ENCODE peak calls at places on chromosomes 5 and 9, in seven cellular contexts. W is HS-5; F is stimulated activated naive CD8-positive, alpha-beta T cell treated with anti-CD3 and anti-CD28 coated beads, Interleukin-15, Interleukin-2, amounts not matched to agents 100 U/mL and 50 U/mL, for 24 hours; U is hepatocyte; S is effector memory CD4-positive, alpha-beta T cell; P is islet precursor cell; D is skeletal muscle cell. C is an unnamed sample.
A peak's percentile ranks its signal among the peaks of the same experiment; 100 is the strongest.

GRCh38 chr5:37836173-37837100 is 3.4 kb downstream of the GDNF start:
- DNase-seq in W (no peak), F (peak; percentile 11), U (no peak), S (no peak), P (peak; percentile 69), D (no peak), C (peak; percentile 58)

GRCh38 chr5:89255845-89256463 is 373.0 kb upstream of the MEF2C start:
- DNase-seq in W (no peak), F (no peak), U (peak; percentile 39), S (no peak), P (no peak), D (no peak), C (peak; percentile 60)

GRCh38 chr5:20286512-20286911 is 298.5 kb upstream of the CDH18 start:
- DNase-seq in W (peak; percentile 77), F (no peak), U (no peak), S (no peak), P (no peak), D (peak; percentile 56), C (no peak)

GRCh38 chr5:150298701-150299451 is 3.8 kb downstream of the ARSI start:
- DNase-seq in W (peak; percentile 86), F (no peak), U (peak; percentile 75), S (no peak), P (peak; percentile 71), D (peak; percentile 93), C (no peak)

GRCh38 chr5:143673676-143674468 is 138.1 kb upstream of the HMHB1 start:
- DNase-seq in W (no peak), F (no peak), U (no peak), S (no peak), P (no peak), D (no peak), C (no peak)

GRCh38 chr5:131974622-131974955 is 29.1 kb upstream of the MEIKIN start:
- DNase-seq in W (no peak), F (peak; percentile 7), U (no peak), S (no peak), P (peak; percentile 45), D (no peak), C (no peak)

GRCh38 chr5:84494453-84494852 is 109.8 kb upstream of the EDIL3 start:
- DNase-seq in W (peak; percentile 65), F (no peak), U (no peak), S (no peak), P (no peak), D (peak; percentile 36), C (no peak)

GRCh38 chr9:105681724-105682123 is 12.6 kb upstream of the TMEM38B start:
- DNase-seq in W (peak; percentile 47), F (no peak), U (peak; percentile 9), S (no peak), P (peak; percentile 59), D (no peak), C (no peak)

GRCh38 chr5:43336159-43336558 is 22.9 kb upstream of the HMGCS1 start:
- DNase-seq in W (no peak), F (no peak), U (peak; percentile 59), S (no peak), P (no peak), D (no peak), C (no peak)

GRCh38 chr5:145941677-145942130 is 5.3 kb downstream of the SH3RF2 start:
- DNase-seq in W (no peak), F (no peak), U (no peak), S (no peak), P (peak; percentile 69), D (no peak), C (no peak)

GRCh38 chr5:149151717-149152116 is 10.4 kb downstream of the ABLIM3 start:
- DNase-seq in W (no peak), F (no peak), U (no peak), S (no peak), P (no peak), D (no peak), C (peak; percentile 39)

GRCh38 chr5:62340392-62340791 is 34.4 kb downstream of the KIF2A start:
- DNase-seq in W (no peak), F (no peak), U (no peak), S (no peak), P (no peak), D (no peak), C (peak; percentile 66)

GRCh38 chr9:133089271-133089671 is 27.5 kb downstream of the CEL start:
- DNase-seq in W (no peak), F (no peak), U (no peak), S (no peak), P (no peak), D (no peak), C (peak; percentile 34)

GRCh38 chr5:157076558-157076957 is 17.6 kb upstream of the HAVCR1 start:
- DNase-seq in W (no peak), F (no peak), U (no peak), S (no peak), P (no peak), D (peak; percentile 23), C (no peak)

GRCh38 chr5:95217351-95217750 is 67.5 kb downstream of the MCTP1 start:
- DNase-seq in W (no peak), F (no peak), U (no peak), S (no peak), P (no peak), D (no peak), C (no peak)

GRCh38 chr9:77864096-77864889 is 167.3 kb downstream of the GNAQ start:
- DNase-seq in W (no peak), F (no peak), U (no peak), S (no peak), P (no peak), D (no peak), C (no peak)

GRCh38 chr5:54535149-54535844 is 17.7 kb downstream of the SNX18 start:
- DNase-seq in W (no peak), F (no peak), U (no peak), S (no peak), P (no peak), D (no peak), C (no peak)

GRCh38 chr5:59845733-59846132 is 47.8 kb downstream of the PDE4D start:
- DNase-seq in W (no peak), F (no peak), U (peak; percentile 22), S (no peak), P (no peak), D (no peak), C (no peak)

GRCh38 chr9:33453286-33453882 is 6.0 kb upstream of the AQP3 start:
- DNase-seq in W (no peak), F (no peak), U (no peak), S (no peak), P (no peak), D (no peak), C (no peak)

GRCh38 chr5:140339636-140340035 is 6.8 kb downstream of the HBEGF start:
- DNase-seq in W (no peak), F (no peak), U (no peak), S (no peak), P (no peak), D (no peak), C (no peak)

GRCh38 chr5:42487821-42488220 is 64.6 kb downstream of the GHR start:
- DNase-seq in W (no peak), F (no peak), U (no peak), S (no peak), P (no peak), D (no peak), C (no peak)

GRCh38 chr5:41776435-41776834 is 93.8 kb downstream of the OXCT1 start:
- DNase-seq in W (no peak), F (no peak), U (no peak), S (no peak), P (no peak), D (no peak), C (no peak)

GRCh38 chr9:118009585-118009984 is 305.4 kb downstream of the TLR4 start:
- DNase-seq in W (no peak), F (no peak), U (no peak), S (no peak), P (peak; percentile 56), D (no peak), C (peak; percentile 63)

GRCh38 chr5:158265931-158266710 is 407.2 kb upstream of the CLINT1 start:
- DNase-seq in W (no peak), F (no peak), U (no peak), S (no peak), P (no peak), D (no peak), C (no peak)

GRCh38 chr5:68962632-68963484 is 131.0 kb upstream of the SLC30A5 start:
- DNase-seq in W (peak; percentile 25), F (peak; percentile 32), U (peak; percentile 84), S (no peak), P (peak; percentile 82), D (no peak), C (peak; percentile 91)

GRCh38 chr5:166117062-166117743 is 2174.2 kb upstream of the WWC1 start:
- DNase-seq in W (peak; percentile 9), F (no peak), U (no peak), S (no peak), P (no peak), D (no peak), C (no peak)

GRCh38 chr9:137138701-137139467 is at the start of gene GRIN1:
- DNase-seq in W (no peak), F (peak; percentile 43), U (peak; percentile 80), S (no peak), P (no peak), D (no peak), C (peak; percentile 67)

GRCh38 chr9:89720721-89721660 is 116.2 kb downstream of the GADD45G start:
- DNase-seq in W (no peak), F (no peak), U (peak; percentile 56), S (no peak), P (no peak), D (peak; percentile 13), C (no peak)

GRCh38 chr9:134134949-134135342 is 936 bp upstream of the WDR5 start:
- DNase-seq in W (no peak), F (no peak), U (no peak), S (no peak), P (no peak), D (no peak), C (no peak)

GRCh38 chr5:146507428-146507827 is 8.6 kb downstream of the GPR151 start:
- DNase-seq in W (no peak), F (no peak), U (no peak), S (no peak), P (no peak), D (no peak), C (no peak)

GRCh38 chr9:37626708-37627293 is 24.0 kb upstream of the FRMPD1 start:
- DNase-seq in W (no peak), F (no peak), U (no peak), S (no peak), P (peak; percentile 84), D (no peak), C (no peak)

GRCh38 chr9:4588721-4589120 is 73.4 kb upstream of the PLPP6 start:
- DNase-seq in W (no peak), F (no peak), U (no peak), S (no peak), P (no peak), D (no peak), C (no peak)

GRCh38 chr5:154330097-154330667 is 115.6 kb upstream of the SAP30L start:
- DNase-seq in W (no peak), F (no peak), U (no peak), S (no peak), P (no peak), D (no peak), C (no peak)

GRCh38 chr9:126667190-126668055 is 53.7 kb downstream of the LMX1B start:
- DNase-seq in W (no peak), F (no peak), U (peak; percentile 36), S (no peak), P (no peak), D (no peak), C (no peak)